ENCODE peak calls at places on chromosome 5, in ten cellular contexts. M, T, U, W, Y, K, Z, D, X and I are unnamed samples.

GRCh38 chr5:154254886-154255285 is 64.4 kb downstream of the GALNT10 start:
- DNase-seq in K (no peak), T (no peak), D (no peak), Z (no peak), M (no peak), X (no peak), Y (no peak), W (no peak), U (no peak), I (no peak)

GRCh38 chr5:160118349-160119141 is 705 bp downstream of the PWWP2A start:
- DNase-seq in T (peak), U (peak), Z (peak), K (peak), M (no peak), D (no peak), Y (peak), X (peak), W (no peak), I (peak)

GRCh38 chr5:119961993-119962392 is 332.6 kb downstream of the FAM170A start:
- DNase-seq in Z (no peak), D (no peak), X (no peak), K (no peak), T (no peak), M (no peak), W (no peak), U (no peak), Y (no peak), I (no peak)

GRCh38 chr5:3092664-3093063 is 341.2 kb upstream of the IRX2 start:
- DNase-seq in K (no peak), D (no peak), W (no peak), Y (no peak), M (peak), U (no peak), T (no peak), Z (no peak), X (no peak), I (no peak)

GRCh38 chr5:150945501-150945900 is 40.7 kb upstream of the ZNF300 start:
- DNase-seq in X (no peak), T (no peak), W (no peak), Z (no peak), Y (no peak), U (no peak), D (peak), M (peak), K (no peak), I (no peak)

GRCh38 chr5:125349432-125349831 is 603.0 kb upstream of the ZNF608 start:
- DNase-seq in M (peak), Y (no peak), U (no peak), X (no peak), Z (no peak), W (no peak), D (peak), T (no peak), K (no peak), I (no peak)

GRCh38 chr5:170655920-170656319 is 127.6 kb upstream of the GABRP start:
- DNase-seq in Z (no peak), X (no peak), M (no peak), T (no peak), W (no peak), D (no peak), Y (no peak), K (no peak), U (no peak), I (no peak)

GRCh38 chr5:110414360-110414759 is 312.1 kb downstream of the TMEM232 start:
- DNase-seq in M (peak), W (no peak), Z (peak), D (peak), T (no peak), X (no peak), Y (no peak), K (no peak), U (no peak), I (no peak)

GRCh38 chr5:54309237-54309636 is 1.1 kb downstream of the ARL15 start:
- DNase-seq in T (no peak), X (no peak), D (peak), W (no peak), Z (no peak), M (peak), Y (peak), U (no peak), K (no peak), I (no peak)

GRCh38 chr5:113128931-113129330 is 152.3 kb downstream of the DCP2 start:
- DNase-seq in T (no peak), X (no peak), W (no peak), Z (no peak), U (no peak), K (no peak), Y (no peak), D (no peak), M (no peak), I (no peak)

GRCh38 chr5:14142856-14143508 is at the start of gene TRIO:
- DNase-seq in W (peak), K (peak), M (peak), D (peak), X (peak), Z (peak), T (peak), U (peak), Y (peak), I (peak)

GRCh38 chr5:149837680-149838269 is 106.8 kb downstream of the PDE6A start:
- DNase-seq in D (peak), K (no peak), T (no peak), W (peak), Y (peak), M (peak), Z (no peak), U (no peak), X (no peak), I (no peak)

GRCh38 chr5:71719092-71719964 is at the start of gene CARTPT:
- DNase-seq in D (peak), Y (peak), U (no peak), W (no peak), T (no peak), K (no peak), X (no peak), M (peak), Z (no peak), I (no peak)

GRCh38 chr5:31581498-31582099 is 49.5 kb downstream of the C5orf22 start:
- DNase-seq in T (no peak), M (peak), K (no peak), W (no peak), Z (peak), D (peak), X (no peak), U (no peak), Y (peak), I (no peak)

GRCh38 chr5:7815757-7816534 is 35.0 kb downstream of the CFAP90 start:
- DNase-seq in Y (peak), M (peak), Z (peak), K (peak), U (peak), T (peak), W (peak), D (peak), X (peak), I (peak)

GRCh38 chr5:105872569-105873270 is 1798.0 kb downstream of the EFNA5 start:
- DNase-seq in U (no peak), T (no peak), Z (no peak), W (no peak), M (peak), Y (no peak), X (no peak), D (no peak), K (no peak), I (no peak)

GRCh38 chr5:135048286-135048685 is 14.3 kb upstream of the PITX1 start:
- DNase-seq in X (no peak), T (no peak), U (no peak), Z (no peak), Y (no peak), W (no peak), K (peak), D (no peak), M (no peak), I (no peak)

GRCh38 chr5:135046661-135047346 is 12.8 kb upstream of the PITX1 start:
- DNase-seq in K (peak), T (no peak), X (no peak), Z (no peak), M (no peak), W (no peak), Y (no peak), D (no peak), U (no peak), I (no peak)

GRCh38 chr5:135047347-135047695 is 13.3 kb upstream of the PITX1 start:
- DNase-seq in Z (no peak), D (no peak), T (no peak), X (no peak), W (no peak), U (no peak), M (no peak), K (peak), Y (no peak), I (no peak)

GRCh38 chr5:135042595-135042994 is 8.6 kb upstream of the PITX1 start:
- DNase-seq in Z (no peak), T (no peak), D (no peak), K (peak), X (no peak), W (no peak), Y (no peak), M (no peak), U (no peak), I (no peak)

DNA sequence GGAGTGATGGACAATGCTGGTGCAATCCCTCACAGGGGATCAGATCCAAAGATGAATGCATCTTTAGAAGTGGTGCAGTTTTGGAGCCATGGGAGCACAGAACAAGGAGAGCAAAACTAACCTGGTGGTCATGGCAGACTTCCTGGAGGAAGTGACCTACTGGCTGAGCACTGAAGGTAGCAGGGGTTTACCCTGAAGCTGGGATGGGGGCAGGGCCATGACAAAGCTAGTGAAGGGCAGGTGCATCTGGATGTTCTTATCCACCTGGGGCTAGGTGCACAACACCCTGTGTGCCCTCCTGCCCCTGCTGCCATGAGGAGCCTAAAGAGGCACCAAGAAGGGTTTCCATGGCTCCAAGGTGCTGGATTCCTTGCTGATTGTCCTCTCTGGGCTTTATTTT is 11.5 kb upstream of the PITX1 start:
- DNase-seq in K (no peak), Y (no peak), U (no peak), Z (peak), T (no peak), W (no peak), X (no peak), D (no peak), M (no peak), I (no peak)
- H3K4me3 ChIP-seq in K (no peak), Y (no peak), U (no peak), Z (no peak), T (no peak), W (no peak), X (no peak), D (no peak), M (no peak), I (no peak)

DNA sequence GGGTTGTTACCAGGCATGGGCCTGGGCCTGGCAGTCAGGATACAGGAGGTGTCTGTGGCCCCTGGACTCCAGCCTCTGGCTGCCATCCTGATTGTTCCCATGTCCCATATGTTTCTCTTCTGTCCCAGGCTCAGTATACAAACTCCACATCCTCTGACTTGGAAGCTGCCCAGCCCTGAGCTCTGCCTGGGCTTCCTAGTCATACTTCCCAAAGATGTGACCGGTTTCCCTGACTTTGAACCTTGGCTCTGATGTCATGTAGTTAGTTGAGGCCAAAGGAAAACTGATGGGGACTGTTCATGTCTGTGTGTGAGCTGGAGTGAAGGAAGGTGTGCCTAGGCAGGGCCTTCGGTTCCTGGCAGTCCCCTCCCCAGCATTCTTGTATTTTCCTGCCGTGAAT is 50.4 kb downstream of the CYSTM1 start:
- DNase-seq in T (no peak), Y (no peak), X (no peak), K (no peak), Z (no peak), M (no peak), D (no peak), W (no peak), U (no peak), I (no peak)
- TF ChIP-seq CTCF in T (no peak), Y (no peak), X (no peak), K (no peak), Z (no peak), M (no peak), D (no peak), W (no peak), U (no peak), I (no peak)

DNA sequence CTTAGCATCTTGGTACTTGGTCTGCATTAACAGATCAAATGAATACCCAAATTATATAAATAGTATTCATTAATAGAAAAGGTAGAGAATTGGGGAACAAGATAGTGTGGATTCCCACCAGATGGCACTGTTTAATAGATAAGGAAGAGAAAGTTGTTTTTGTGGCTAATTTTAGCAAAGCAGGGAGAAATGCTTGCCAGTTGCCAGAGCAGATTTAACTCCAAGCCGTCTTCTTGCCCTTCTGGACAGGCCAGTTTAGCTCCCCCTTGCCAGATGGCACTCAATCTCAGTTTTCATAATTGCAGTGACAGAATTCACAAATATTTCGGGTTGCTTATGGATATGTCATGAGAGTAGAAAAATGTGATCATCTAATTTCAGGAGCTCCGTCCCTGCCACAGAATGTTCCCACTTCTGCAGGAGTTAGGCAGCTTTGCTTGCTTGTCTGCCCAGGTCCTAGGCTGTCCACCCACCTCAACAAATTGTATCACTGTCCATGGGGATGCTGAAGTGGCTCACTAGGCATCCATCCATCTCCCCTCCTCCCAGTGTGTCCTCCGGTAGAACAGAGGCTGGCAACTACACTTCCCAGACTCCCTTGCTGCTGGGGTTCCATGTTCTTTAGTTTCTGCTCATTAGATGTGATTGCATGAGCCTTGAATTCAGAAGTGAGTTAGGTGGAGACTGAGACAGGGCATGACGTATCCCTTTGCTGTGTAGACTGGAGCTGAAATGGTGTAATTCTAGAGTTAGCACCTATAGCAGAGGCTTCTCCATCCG is 11.8 kb upstream of the HEXB start:
- DNase-seq in K (no peak), T (no peak), W (no peak), X (no peak), D (peak), Y (peak), U (no peak), M (peak), Z (peak), I (no peak)
- H3K4me3 ChIP-seq in K (peak), T (no peak), W (no peak), X (peak), D (no peak), Y (no peak), U (no peak), M (no peak), Z (no peak), I (no peak)

DNA sequence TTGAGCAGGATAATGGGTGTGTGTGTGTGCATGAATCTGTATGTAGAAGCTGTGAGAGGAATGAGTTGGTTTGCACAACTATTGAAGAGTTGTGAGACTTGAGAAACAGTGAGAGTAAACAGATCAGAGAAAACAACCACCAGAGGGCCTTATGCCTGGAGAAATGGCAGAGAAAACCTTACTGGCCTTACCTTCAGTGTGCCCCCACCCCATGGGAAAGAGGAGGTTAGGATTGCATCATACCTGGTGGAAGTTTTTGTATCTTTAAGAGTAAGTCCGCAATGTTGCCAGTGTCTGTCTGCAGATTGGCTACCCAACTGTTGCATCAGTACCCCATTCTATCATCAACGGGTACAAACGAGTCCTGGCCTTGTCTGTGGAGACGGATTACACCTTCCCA is 1909.4 kb upstream of the WWC1 start:
- DNase-seq in K (no peak), X (no peak), M (no peak), T (no peak), W (no peak), U (no peak), Z (no peak), Y (no peak), D (no peak), I (no peak)
- TF ChIP-seq CTCF in K (no peak), X (no peak), M (no peak), T (no peak), W (no peak), U (no peak), Z (no peak), Y (no peak), D (no peak), I (no peak)

GRCh38 chr5:179833709-179834070 is 13.0 kb downstream of the SQSTM1 start:
- DNase-seq in M (no peak), Y (no peak), T (no peak), W (no peak), D (no peak), K (no peak), X (no peak), Z (no peak), U (no peak), I (no peak)
- H3K4me3 ChIP-seq in M (no peak), Y (no peak), T (no peak), W (no peak), D (no peak), K (no peak), X (no peak), Z (no peak), U (no peak), I (no peak)

GRCh38 chr5:174183701-174184100 is 138.2 kb downstream of the NSG2 start:
- DNase-seq in X (no peak), Z (no peak), M (no peak), Y (no peak), K (no peak), W (no peak), D (no peak), U (no peak), T (no peak), I (no peak)
- TF ChIP-seq CTCF in X (no peak), Z (no peak), M (no peak), Y (no peak), K (no peak), W (no peak), D (no peak), U (no peak), T (no peak), I (no peak)

DNA sequence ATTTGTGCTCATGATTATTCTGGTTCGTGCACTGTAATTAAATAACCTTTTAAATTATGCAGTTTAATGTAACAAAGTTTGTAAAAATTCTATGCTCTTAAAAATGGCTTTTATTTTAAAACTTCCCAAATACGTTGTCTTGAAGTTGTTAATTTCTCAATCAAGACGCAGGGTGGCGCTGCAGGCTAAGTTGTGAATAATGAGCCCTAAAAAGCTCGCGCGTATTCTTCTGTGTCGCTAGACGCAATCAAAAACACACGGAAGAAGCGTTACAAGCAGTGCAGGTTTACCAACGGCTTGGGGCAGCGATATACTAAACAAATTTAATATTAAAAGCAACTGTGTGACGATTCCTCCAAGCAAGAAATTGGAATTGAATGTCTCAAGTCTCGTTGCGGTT is at the start of gene PCDHB4:
- DNase-seq in T (no peak), W (no peak), D (no peak), X (peak), M (no peak), Z (no peak), K (peak), U (no peak), Y (peak), I (no peak)
- H3K4me3 ChIP-seq in T (no peak), W (no peak), D (no peak), X (peak), M (no peak), Z (no peak), K (peak), U (no peak), Y (peak), I (no peak)

GRCh38 chr5:142873831-142874230 is 103.7 kb downstream of the ARHGAP26 start:
- DNase-seq in D (no peak), M (no peak), T (no peak), X (no peak), Z (no peak), W (no peak), U (no peak), K (no peak), Y (no peak), I (no peak)
- TF ChIP-seq CTCF in D (no peak), M (peak), T (no peak), X (no peak), Z (no peak), W (no peak), U (no peak), K (peak), Y (peak), I (no peak)

GRCh38 chr5:116032094-116032517 is at the start of gene ARL14EPL:
- DNase-seq in T (no peak), Z (no peak), K (no peak), W (peak), Y (peak), X (peak), D (peak), M (peak), U (no peak), I (peak)
- H3K4me3 ChIP-seq in T (no peak), Z (no peak), K (no peak), W (no peak), Y (no peak), X (no peak), D (no peak), M (no peak), U (no peak), I (no peak)